ENCODE peak calls at places on chromosomes 16 and 17, in four cellular contexts. L, F, K and C are unnamed samples.

GRCh38 chr16:79662673-79663313 is 62.3 kb upstream of the MAF start:
- DNase-seq in L (no peak), F (no peak), K (no peak), C (no peak)

GRCh38 chr16:989354-989814 is 7.8 kb downstream of the SOX8 start:
- DNase-seq in L (no peak), F (no peak), K (no peak), C (no peak)

GRCh38 chr16:11179569-11179968 is 76.4 kb downstream of the SOCS1 start:
- DNase-seq in L (no peak), F (no peak), K (no peak), C (no peak)

GRCh38 chr17:72477529-72477928 is 356.7 kb downstream of the SOX9 start:
- DNase-seq in L (no peak), F (no peak), K (no peak), C (no peak)

GRCh38 chr16:4894276-4895150 is 42.4 kb downstream of the PPL start:
- DNase-seq in L (no peak), F (no peak), K (no peak), C (no peak)

GRCh38 chr17:6381526-6382135 is 53.3 kb downstream of the AIPL1 start:
- DNase-seq in L (no peak), F (no peak), K (no peak), C (no peak)

GRCh38 chr17:50453901-50454300 is 14.8 kb downstream of the CHAD start:
- DNase-seq in L (no peak), F (no peak), K (no peak), C (no peak)

GRCh38 chr17:34761646-34762045 is 182.3 kb downstream of the TMEM132E start:
- DNase-seq in L (no peak), F (no peak), K (no peak), C (no peak)

GRCh38 chr17:10429416-10430045 is 7.8 kb upstream of the MYH8 start:
- DNase-seq in L (no peak), F (no peak), K (no peak), C (no peak)

GRCh38 chr16:47045023-47045422 is 71.5 kb upstream of the DNAJA2 start:
- DNase-seq in L (no peak), F (no peak), K (no peak), C (no peak)

GRCh38 chr17:74957935-74958549 is 14.5 kb downstream of the HID1 start:
- DNase-seq in L (peak; percentile 46), F (peak; percentile 63), K (peak; percentile 41), C (peak; percentile 33)

GRCh38 chr16:61900482-61900881 is 135.8 kb downstream of the CDH8 start:
- DNase-seq in L (no peak), F (no peak), K (no peak), C (no peak)

GRCh38 chr17:38898291-38898679 is 27.1 kb upstream of the LASP1NB start:
- DNase-seq in L (no peak), F (no peak), K (no peak), C (no peak)

GRCh38 chr16:86529160-86529559 is 18.8 kb downstream of the FOXF1 start:
- DNase-seq in L (no peak), F (no peak), K (no peak), C (no peak)

GRCh38 chr17:8963017-8963416 is 2.5 kb downstream of the PIK3R5 start:
- DNase-seq in L (no peak), F (no peak), K (no peak), C (no peak)

GRCh38 chr17:81239714-81240555 is 817 bp downstream of the NDUFAF8 start:
- DNase-seq in L (no peak), F (no peak), K (no peak), C (no peak)